ENCODE peak calls at places on chromosomes 5 and 9, in ten cellular contexts. E, N, S, A, F, D, Y, I, J and L are unnamed samples.

GRCh38 chr5:958701-959571 is 49.7 kb upstream of the NKD2 start:
- DNase-seq in E (no peak), N (peak), S (no peak), A (peak), F (no peak), D (peak), Y (no peak), I (peak), J (peak), L (no peak)

GRCh38 chr9:129712595-129713524 is 40.0 kb downstream of the PTGES start:
- DNase-seq in E (no peak), N (peak), S (no peak), A (peak), F (no peak), D (no peak), Y (no peak), I (no peak), J (no peak), L (peak)

GRCh38 chr9:123470121-123470851 is 114.3 kb downstream of the CRB2 start:
- DNase-seq in E (no peak), N (no peak), S (no peak), A (no peak), F (no peak), D (no peak), Y (no peak), I (no peak), J (no peak), L (no peak)

GRCh38 chr9:135661801-135662560 is 1.1 kb upstream of the LCN9 start:
- DNase-seq in E (no peak), N (peak), S (no peak), A (no peak), F (no peak), D (no peak), Y (no peak), I (no peak), J (no peak), L (no peak)

GRCh38 chr9:35791321-35791921 is at the start of gene NPR2:
- DNase-seq in E (peak), N (peak), S (no peak), A (peak), F (no peak), D (no peak), Y (no peak), I (peak), J (no peak), L (no peak)

GRCh38 chr9:77954018-77954417 is 77.6 kb downstream of the GNAQ start:
- DNase-seq in E (no peak), N (no peak), S (no peak), A (peak), F (no peak), D (peak), Y (no peak), I (no peak), J (no peak), L (no peak)

GRCh38 chr9:121499427-121500164 is at the start of gene GGTA1:
- DNase-seq in E (peak), N (peak), S (peak), A (peak), F (peak), D (peak), Y (no peak), I (peak), J (peak), L (no peak)

GRCh38 chr5:147685991-147686390 is 96.5 kb downstream of the JAKMIP2 start:
- DNase-seq in E (no peak), N (no peak), S (no peak), A (peak), F (no peak), D (no peak), Y (no peak), I (no peak), J (no peak), L (no peak)